ENCODE peak calls at places on chromosome 5, in four cellular contexts. K, G, Q and F are unnamed samples.
A peak's percentile ranks its signal among the peaks of the same experiment; 100 is the strongest.

GRCh38 chr5:64691333-64691732 is 1.0 kb downstream of the SHISAL2B start:
- DNase-seq in K (no peak), G (no peak), Q (no peak), F (no peak)

GRCh38 chr5:116442095-116442534 is 132.5 kb downstream of the SEMA6A start:
- DNase-seq in K (no peak), G (no peak), Q (no peak), F (no peak)

GRCh38 chr5:59790399-59791130 is 103.0 kb downstream of the PDE4D start:
- DNase-seq in K (no peak), G (no peak), Q (no peak), F (no peak)

GRCh38 chr5:60503771-60504170 is 196.2 kb downstream of the DEPDC1B start:
- DNase-seq in K (no peak), G (no peak), Q (no peak), F (no peak)

GRCh38 chr5:1161108-1161831 is 40.1 kb upstream of the SLC6A19 start:
- DNase-seq in K (peak; percentile 94), G (no peak), Q (no peak), F (no peak)

GRCh38 chr5:133298447-133298846 is 246.6 kb downstream of the HSPA4 start:
- DNase-seq in K (no peak), G (no peak), Q (no peak), F (no peak)

GRCh38 chr5:30874234-30875034 is 319.1 kb upstream of the CDH6 start:
- DNase-seq in K (no peak), G (no peak), Q (no peak), F (no peak)

GRCh38 chr5:123089572-123089970 is 530 bp downstream of the PRDM6 start:
- DNase-seq in K (peak; percentile 12), G (no peak), Q (peak; percentile 83), F (no peak)

GRCh38 chr5:141402553-141403328 is at the start of gene PCDHGA9:
- DNase-seq in K (no peak), G (no peak), Q (no peak), F (peak; percentile 34)

GRCh38 chr5:26492835-26493459 is 545.4 kb downstream of the CDH9 start:
- DNase-seq in K (no peak), G (no peak), Q (no peak), F (no peak)

GRCh38 chr5:172399336-172399735 is 55.0 kb downstream of the SH3PXD2B start:
- DNase-seq in K (no peak), G (no peak), Q (no peak), F (no peak)

GRCh38 chr5:66814146-66814991 is 218.2 kb downstream of the MAST4 start:
- DNase-seq in K (peak; percentile 32), G (peak; percentile 5), Q (no peak), F (peak; percentile 46)

GRCh38 chr5:170482511-170482910 is 21.3 kb upstream of the KCNIP1 start:
- DNase-seq in K (no peak), G (no peak), Q (peak; percentile 14), F (no peak)

GRCh38 chr5:108615216-108615615 is 132.5 kb upstream of the FER start:
- DNase-seq in K (no peak), G (no peak), Q (no peak), F (no peak)

GRCh38 chr5:28374492-28374934 is 1336.1 kb upstream of the CDH9 start:
- DNase-seq in K (no peak), G (no peak), Q (no peak), F (no peak)

GRCh38 chr5:154221371-154221896 is 30.9 kb downstream of the GALNT10 start:
- DNase-seq in K (no peak), G (no peak), Q (peak; percentile 41), F (no peak)

GRCh38 chr5:33969572-33970452 is 14.7 kb downstream of the SLC45A2 start:
- DNase-seq in K (peak; percentile 13), G (peak; percentile 27), Q (no peak), F (peak; percentile 34)

GRCh38 chr5:98474802-98475201 is 298.7 kb upstream of the RGMB start:
- DNase-seq in K (no peak), G (no peak), Q (no peak), F (no peak)

GRCh38 chr5:102815560-102816324 is 60.6 kb downstream of the PAM start:
- DNase-seq in K (no peak), G (no peak), Q (no peak), F (no peak)

GRCh38 chr5:102815084-102815483 is 60.0 kb downstream of the PAM start:
- DNase-seq in K (no peak), G (no peak), Q (no peak), F (no peak)

GRCh38 chr5:102809033-102809432 is 53.9 kb downstream of the PAM start:
- DNase-seq in K (no peak), G (no peak), Q (no peak), F (no peak)

GRCh38 chr5:102813740-102814139 is 58.6 kb downstream of the PAM start:
- DNase-seq in K (no peak), G (no peak), Q (no peak), F (no peak)

DNA sequence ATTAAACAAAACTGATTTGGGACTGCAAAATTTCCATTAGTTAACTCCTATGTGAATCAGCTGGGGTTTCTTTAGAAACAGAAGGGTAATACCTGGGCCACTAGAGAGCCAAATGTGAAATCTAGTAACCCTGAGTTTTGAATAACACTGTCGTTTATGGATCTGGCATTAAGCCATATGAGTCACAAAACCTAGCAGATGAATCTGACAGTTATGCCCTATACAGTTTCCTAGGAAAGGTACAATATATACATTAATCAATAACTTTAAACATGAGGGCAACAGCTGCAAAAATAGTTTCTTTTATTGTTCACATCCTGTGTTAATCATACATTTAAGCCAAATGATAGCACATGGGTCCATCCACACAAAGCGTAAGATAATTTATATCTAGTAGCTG is 56.9 kb downstream of the PAM start:
- DNase-seq in K (no peak), G (no peak), Q (no peak), F (no peak)
- TF ChIP-seq CREB1 in K (no peak), G (no peak), Q (no peak), F (no peak)

DNA sequence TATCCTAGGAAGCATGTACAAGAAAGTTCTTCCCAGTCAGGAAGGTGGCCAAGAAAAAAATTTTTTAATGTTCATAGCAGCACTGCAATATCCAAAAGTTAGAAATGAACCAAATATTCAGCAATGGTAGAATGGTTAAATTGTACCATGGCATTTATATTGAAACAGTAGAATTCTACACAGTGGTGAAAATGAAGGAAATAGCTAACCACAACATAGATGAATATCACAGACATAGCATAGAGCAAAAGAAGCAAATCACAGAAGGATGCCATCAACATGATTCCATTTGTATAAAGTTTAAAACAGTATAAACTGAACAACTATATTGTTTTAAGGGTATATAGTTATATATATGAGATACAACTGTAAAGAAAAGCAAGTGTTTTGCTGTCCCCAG is 10.7 kb upstream of the ANKDD1B start:
- DNase-seq in K (no peak), G (no peak), Q (no peak), F (no peak)
- TF ChIP-seq ZNF274 in K (no peak), G (no peak), Q (no peak), F (no peak)

GRCh38 chr5:90642706-90643229 is 84.2 kb downstream of the ADGRV1 start:
- DNase-seq in K (no peak), G (no peak), Q (no peak), F (no peak)
- TF ChIP-seq CREB1 in K (no peak), G (no peak), Q (no peak), F (no peak)

GRCh38 chr5:17713301-17713700 is 79.0 kb downstream of the TAF11L14 start:
- DNase-seq in K (no peak), G (no peak), Q (no peak), F (no peak)
- TF ChIP-seq ZNF274 in K (no peak), G (no peak), Q (no peak), F (no peak)